ENCODE peak calls at places on chromosomes 1 and 21, in eight cellular contexts. One of them, this sample, is unnamed.
A peak's percentile ranks its signal among the peaks of the same experiment; 100 is the strongest.

GRCh38 chr1:25818569-25818968 is 1.2 kb upstream of the MTFR1L start:
- DNase-seq in transverse colon: no peak
- DNase-seq in uterus: no peak
- DNase-seq in brain microvascular endothelial cell: no peak
- DNase-seq in OCI-LY7: no peak
- DNase-seq in choroid plexus epithelial cell: no peak
- DNase-seq in CD8-positive, alpha-beta T cell: no peak
- DNase-seq in A549: no peak
- DNase-seq in this sample: no peak

GRCh38 chr1:116765962-116766361 is 11.7 kb downstream of the CD2 start:
- DNase-seq in CD8-positive, alpha-beta T cell: no peak
- DNase-seq in OCI-LY7: no peak
- DNase-seq in transverse colon: no peak
- DNase-seq in uterus: no peak
- DNase-seq in choroid plexus epithelial cell: no peak
- DNase-seq in brain microvascular endothelial cell: no peak
- DNase-seq in A549: no peak
- DNase-seq in this sample: no peak

GRCh38 chr1:2208309-2209239 is 14.0 kb upstream of the FAAP20 start:
- DNase-seq in uterus: peak; percentile 76
- DNase-seq in choroid plexus epithelial cell: peak; percentile 79
- DNase-seq in transverse colon: peak; percentile 62
- DNase-seq in brain microvascular endothelial cell: peak; percentile 73
- DNase-seq in A549: peak; percentile 86
- DNase-seq in OCI-LY7: no peak
- DNase-seq in CD8-positive, alpha-beta T cell: no peak
- DNase-seq in this sample: no peak

GRCh38 chr21:37821791-37822450 is 94.3 kb downstream of the KCNJ6 start:
- DNase-seq in transverse colon: no peak
- DNase-seq in brain microvascular endothelial cell: peak; percentile 34
- DNase-seq in CD8-positive, alpha-beta T cell: no peak
- DNase-seq in A549: no peak
- DNase-seq in uterus: no peak
- DNase-seq in choroid plexus epithelial cell: peak; percentile 18
- DNase-seq in OCI-LY7: no peak
- DNase-seq in this sample: no peak

GRCh38 chr1:2927393-2927792 is 93.9 kb upstream of the ACTRT2 start:
- DNase-seq in uterus: no peak
- DNase-seq in transverse colon: no peak
- DNase-seq in choroid plexus epithelial cell: no peak
- DNase-seq in brain microvascular endothelial cell: no peak
- DNase-seq in A549: no peak
- DNase-seq in OCI-LY7: peak; percentile 5
- DNase-seq in CD8-positive, alpha-beta T cell: no peak
- DNase-seq in this sample: no peak

GRCh38 chr1:89271616-89272015 is 1.0 kb downstream of the GBP5 start:
- DNase-seq in CD8-positive, alpha-beta T cell: no peak
- DNase-seq in OCI-LY7: no peak
- DNase-seq in brain microvascular endothelial cell: no peak
- DNase-seq in transverse colon: no peak
- DNase-seq in uterus: no peak
- DNase-seq in A549: no peak
- DNase-seq in choroid plexus epithelial cell: peak; percentile 45
- DNase-seq in this sample: no peak

GRCh38 chr1:107570768-107571167 is 394.2 kb downstream of the VAV3 start:
- DNase-seq in transverse colon: no peak
- DNase-seq in A549: no peak
- DNase-seq in CD8-positive, alpha-beta T cell: no peak
- DNase-seq in choroid plexus epithelial cell: no peak
- DNase-seq in OCI-LY7: no peak
- DNase-seq in uterus: no peak
- DNase-seq in brain microvascular endothelial cell: no peak
- DNase-seq in this sample: no peak

GRCh38 chr1:231021540-231022031 is 18.5 kb downstream of the FAM89A start:
- DNase-seq in CD8-positive, alpha-beta T cell: no peak
- DNase-seq in uterus: no peak
- DNase-seq in brain microvascular endothelial cell: peak; percentile 61
- DNase-seq in transverse colon: no peak
- DNase-seq in choroid plexus epithelial cell: peak; percentile 23
- DNase-seq in A549: no peak
- DNase-seq in OCI-LY7: no peak
- DNase-seq in this sample: no peak

GRCh38 chr1:42370876-42371549 is 9.6 kb upstream of the RIMKLA start:
- DNase-seq in choroid plexus epithelial cell: no peak
- DNase-seq in OCI-LY7: no peak
- DNase-seq in CD8-positive, alpha-beta T cell: no peak
- DNase-seq in A549: no peak
- DNase-seq in transverse colon: no peak
- DNase-seq in brain microvascular endothelial cell: no peak
- DNase-seq in uterus: no peak
- DNase-seq in this sample: no peak

GRCh38 chr1:115530407-115530806 is 111.4 kb upstream of the VANGL1 start:
- DNase-seq in OCI-LY7: no peak
- DNase-seq in uterus: no peak
- DNase-seq in choroid plexus epithelial cell: peak; percentile 71
- DNase-seq in brain microvascular endothelial cell: peak; percentile 37
- DNase-seq in CD8-positive, alpha-beta T cell: no peak
- DNase-seq in transverse colon: no peak
- DNase-seq in A549: no peak
- DNase-seq in this sample: no peak

GRCh38 chr1:201119206-201119814 is 7.1 kb upstream of the CACNA1S start:
- DNase-seq in A549: peak; percentile 62
- DNase-seq in choroid plexus epithelial cell: peak; percentile 68
- DNase-seq in brain microvascular endothelial cell: peak; percentile 47
- DNase-seq in transverse colon: peak; percentile 31
- DNase-seq in uterus: no peak
- DNase-seq in OCI-LY7: peak; percentile 67
- DNase-seq in CD8-positive, alpha-beta T cell: peak; percentile 61
- DNase-seq in this sample: peak; percentile 48

GRCh38 chr1:107073493-107073892 is 17.0 kb downstream of the PRMT6 start:
- DNase-seq in uterus: no peak
- DNase-seq in brain microvascular endothelial cell: no peak
- DNase-seq in OCI-LY7: no peak
- DNase-seq in transverse colon: no peak
- DNase-seq in choroid plexus epithelial cell: no peak
- DNase-seq in A549: no peak
- DNase-seq in CD8-positive, alpha-beta T cell: no peak
- DNase-seq in this sample: no peak

GRCh38 chr1:180981596-180982387 is 40.9 kb downstream of the STX6 start:
- DNase-seq in transverse colon: no peak
- DNase-seq in A549: no peak
- DNase-seq in OCI-LY7: no peak
- DNase-seq in choroid plexus epithelial cell: peak; percentile 92
- DNase-seq in uterus: no peak
- DNase-seq in CD8-positive, alpha-beta T cell: peak; percentile 62
- DNase-seq in brain microvascular endothelial cell: no peak
- DNase-seq in this sample: no peak

GRCh38 chr1:235865565-235866206 is 1.0 kb downstream of the LYST start:
- DNase-seq in OCI-LY7: no peak
- DNase-seq in A549: no peak
- DNase-seq in choroid plexus epithelial cell: no peak
- DNase-seq in uterus: no peak
- DNase-seq in transverse colon: no peak
- DNase-seq in CD8-positive, alpha-beta T cell: no peak
- DNase-seq in brain microvascular endothelial cell: no peak
- DNase-seq in this sample: no peak

GRCh38 chr1:31812158-31812829 is 3.5 kb downstream of the SPOCD1 start:
- DNase-seq in OCI-LY7: no peak
- DNase-seq in A549: no peak
- DNase-seq in CD8-positive, alpha-beta T cell: no peak
- DNase-seq in uterus: no peak
- DNase-seq in transverse colon: no peak
- DNase-seq in choroid plexus epithelial cell: no peak
- DNase-seq in brain microvascular endothelial cell: no peak
- DNase-seq in this sample: no peak

GRCh38 chr1:29679316-29679715 is 443.0 kb downstream of the PTPRU start:
- DNase-seq in choroid plexus epithelial cell: no peak
- DNase-seq in brain microvascular endothelial cell: no peak
- DNase-seq in A549: no peak
- DNase-seq in transverse colon: no peak
- DNase-seq in uterus: no peak
- DNase-seq in OCI-LY7: no peak
- DNase-seq in CD8-positive, alpha-beta T cell: no peak
- DNase-seq in this sample: peak; percentile 36

GRCh38 chr1:17688217-17688810 is 66.8 kb upstream of the ACTL8 start:
- DNase-seq in choroid plexus epithelial cell: no peak
- DNase-seq in transverse colon: no peak
- DNase-seq in A549: no peak
- DNase-seq in CD8-positive, alpha-beta T cell: no peak
- DNase-seq in uterus: no peak
- DNase-seq in OCI-LY7: no peak
- DNase-seq in brain microvascular endothelial cell: no peak
- DNase-seq in this sample: no peak

GRCh38 chr1:232179896-232180760 is 449.8 kb downstream of the SIPA1L2 start:
- DNase-seq in brain microvascular endothelial cell: no peak
- DNase-seq in choroid plexus epithelial cell: no peak
- DNase-seq in uterus: no peak
- DNase-seq in OCI-LY7: no peak
- DNase-seq in CD8-positive, alpha-beta T cell: no peak
- DNase-seq in A549: no peak
- DNase-seq in transverse colon: no peak
- DNase-seq in this sample: no peak

GRCh38 chr1:85584923-85585322 is 4.4 kb downstream of the CCN1 start:
- DNase-seq in transverse colon: no peak
- DNase-seq in brain microvascular endothelial cell: no peak
- DNase-seq in OCI-LY7: no peak
- DNase-seq in choroid plexus epithelial cell: peak; percentile 80
- DNase-seq in uterus: no peak
- DNase-seq in CD8-positive, alpha-beta T cell: no peak
- DNase-seq in A549: peak; percentile 47
- DNase-seq in this sample: no peak

GRCh38 chr1:160219062-160219929 is 14.1 kb downstream of the PEA15 start:
- DNase-seq in A549: peak; percentile 70
- DNase-seq in choroid plexus epithelial cell: peak; percentile 82
- DNase-seq in brain microvascular endothelial cell: peak; percentile 50
- DNase-seq in OCI-LY7: no peak
- DNase-seq in CD8-positive, alpha-beta T cell: no peak
- DNase-seq in transverse colon: peak; percentile 52
- DNase-seq in uterus: no peak
- DNase-seq in this sample: no peak

GRCh38 chr1:228044961-228045360 is 37.5 kb upstream of the ARF1 start:
- DNase-seq in brain microvascular endothelial cell: no peak
- DNase-seq in transverse colon: no peak
- DNase-seq in CD8-positive, alpha-beta T cell: no peak
- DNase-seq in uterus: no peak
- DNase-seq in A549: no peak
- DNase-seq in OCI-LY7: no peak
- DNase-seq in choroid plexus epithelial cell: no peak
- DNase-seq in this sample: no peak

GRCh38 chr21:42160111-42160949 is 58.6 kb upstream of the ABCG1 start:
- DNase-seq in CD8-positive, alpha-beta T cell: peak; percentile 71
- DNase-seq in choroid plexus epithelial cell: no peak
- DNase-seq in uterus: no peak
- DNase-seq in transverse colon: no peak
- DNase-seq in OCI-LY7: no peak
- DNase-seq in A549: no peak
- DNase-seq in brain microvascular endothelial cell: no peak
- DNase-seq in this sample: no peak

GRCh38 chr1:77797991-77798390 is 18.5 kb downstream of the MIGA1 start:
- DNase-seq in A549: no peak
- DNase-seq in OCI-LY7: no peak
- DNase-seq in CD8-positive, alpha-beta T cell: no peak
- DNase-seq in choroid plexus epithelial cell: peak; percentile 34
- DNase-seq in transverse colon: no peak
- DNase-seq in uterus: no peak
- DNase-seq in brain microvascular endothelial cell: peak; percentile 37
- DNase-seq in this sample: no peak

GRCh38 chr1:77803371-77803770 is 23.9 kb downstream of the MIGA1 start:
- DNase-seq in OCI-LY7: no peak
- DNase-seq in transverse colon: no peak
- DNase-seq in A549: no peak
- DNase-seq in uterus: no peak
- DNase-seq in CD8-positive, alpha-beta T cell: no peak
- DNase-seq in choroid plexus epithelial cell: no peak
- DNase-seq in brain microvascular endothelial cell: no peak
- DNase-seq in this sample: no peak

GRCh38 chr1:77796695-77797405 is 17.4 kb downstream of the MIGA1 start:
- DNase-seq in OCI-LY7: no peak
- DNase-seq in transverse colon: no peak
- DNase-seq in A549: no peak
- DNase-seq in choroid plexus epithelial cell: peak; percentile 23
- DNase-seq in CD8-positive, alpha-beta T cell: no peak
- DNase-seq in brain microvascular endothelial cell: no peak
- DNase-seq in uterus: no peak
- DNase-seq in this sample: no peak

GRCh38 chr1:77802026-77802425 is 22.6 kb downstream of the MIGA1 start:
- DNase-seq in OCI-LY7: no peak
- DNase-seq in A549: no peak
- DNase-seq in choroid plexus epithelial cell: no peak
- DNase-seq in uterus: no peak
- DNase-seq in transverse colon: no peak
- DNase-seq in brain microvascular endothelial cell: no peak
- DNase-seq in CD8-positive, alpha-beta T cell: no peak
- DNase-seq in this sample: no peak
- TF ChIP-seq CTCF in OCI-LY7: no peak
- TF ChIP-seq CTCF in A549: no peak
- TF ChIP-seq CTCF in choroid plexus epithelial cell: no peak
- TF ChIP-seq CTCF in uterus: no peak
- TF ChIP-seq CTCF in transverse colon: no peak
- TF ChIP-seq CTCF in brain microvascular endothelial cell: no peak
- TF ChIP-seq CTCF in CD8-positive, alpha-beta T cell: no peak
- TF ChIP-seq CTCF in this sample: no peak

GRCh38 chr1:62334434-62334833 is 15.2 kb upstream of the KANK4 start:
- DNase-seq in brain microvascular endothelial cell: no peak
- DNase-seq in choroid plexus epithelial cell: no peak
- DNase-seq in A549: peak; percentile 34
- DNase-seq in OCI-LY7: no peak
- DNase-seq in CD8-positive, alpha-beta T cell: no peak
- DNase-seq in transverse colon: no peak
- DNase-seq in uterus: no peak
- DNase-seq in this sample: no peak
- TF ChIP-seq CTCF in brain microvascular endothelial cell: peak; percentile 45
- TF ChIP-seq CTCF in choroid plexus epithelial cell: peak; percentile 3
- TF ChIP-seq CTCF in A549: no peak
- TF ChIP-seq CTCF in OCI-LY7: no peak
- TF ChIP-seq CTCF in CD8-positive, alpha-beta T cell: no peak
- TF ChIP-seq CTCF in transverse colon: no peak
- TF ChIP-seq CTCF in uterus: no peak
- TF ChIP-seq CTCF in this sample: peak; percentile 26

GRCh38 chr1:62513013-62513412 is 76.2 kb downstream of the USP1 start:
- DNase-seq in choroid plexus epithelial cell: no peak
- DNase-seq in A549: no peak
- DNase-seq in CD8-positive, alpha-beta T cell: no peak
- DNase-seq in brain microvascular endothelial cell: no peak
- DNase-seq in OCI-LY7: no peak
- DNase-seq in transverse colon: no peak
- DNase-seq in uterus: no peak
- DNase-seq in this sample: no peak

GRCh38 chr1:62508187-62508758 is 71.4 kb downstream of the USP1 start:
- DNase-seq in CD8-positive, alpha-beta T cell: no peak
- DNase-seq in choroid plexus epithelial cell: peak; percentile 80
- DNase-seq in brain microvascular endothelial cell: peak; percentile 59
- DNase-seq in OCI-LY7: peak; percentile 42
- DNase-seq in uterus: no peak
- DNase-seq in A549: peak; percentile 44
- DNase-seq in transverse colon: no peak
- DNase-seq in this sample: no peak

GRCh38 chr1:62509028-62509427 is 72.2 kb downstream of the USP1 start:
- DNase-seq in A549: no peak
- DNase-seq in uterus: no peak
- DNase-seq in transverse colon: peak; percentile 17
- DNase-seq in choroid plexus epithelial cell: no peak
- DNase-seq in brain microvascular endothelial cell: no peak
- DNase-seq in CD8-positive, alpha-beta T cell: no peak
- DNase-seq in OCI-LY7: no peak
- DNase-seq in this sample: no peak
- TF ChIP-seq CTCF in A549: no peak
- TF ChIP-seq CTCF in uterus: no peak
- TF ChIP-seq CTCF in transverse colon: no peak
- TF ChIP-seq CTCF in choroid plexus epithelial cell: no peak
- TF ChIP-seq CTCF in brain microvascular endothelial cell: no peak
- TF ChIP-seq CTCF in CD8-positive, alpha-beta T cell: no peak
- TF ChIP-seq CTCF in OCI-LY7: no peak
- TF ChIP-seq CTCF in this sample: no peak

GRCh38 chr1:26820784-26821269 is 5.7 kb upstream of the ZDHHC18 start:
- DNase-seq in choroid plexus epithelial cell: no peak
- DNase-seq in transverse colon: peak; percentile 25
- DNase-seq in brain microvascular endothelial cell: no peak
- DNase-seq in uterus: no peak
- DNase-seq in A549: no peak
- DNase-seq in CD8-positive, alpha-beta T cell: peak; percentile 50
- DNase-seq in OCI-LY7: peak; percentile 89
- DNase-seq in this sample: no peak
- TF ChIP-seq CTCF in choroid plexus epithelial cell: peak; percentile 43
- TF ChIP-seq CTCF in transverse colon: no peak
- TF ChIP-seq CTCF in brain microvascular endothelial cell: peak; percentile 31
- TF ChIP-seq CTCF in uterus: no peak
- TF ChIP-seq CTCF in A549: no peak
- TF ChIP-seq CTCF in CD8-positive, alpha-beta T cell: peak; percentile 57
- TF ChIP-seq CTCF in OCI-LY7: peak; percentile 82
- TF ChIP-seq CTCF in this sample: no peak

This sample was measured in mesothelial cell of epicardium.